ENCODE peak calls at places on chromosomes 12 and 14, in six cellular contexts. One of them, this sample, is unnamed.

GRCh38 chr12:121776190-121777098 is 17.0 kb downstream of the RHOF start:
- DNase-seq in NCI-H2081: peak
- DNase-seq in C1 segment of cervical spinal cord: peak
- DNase-seq in Right ventricle myocardium superior: peak
- DNase-seq in stimulated activated CD8-positive, alpha-beta memory T cell treated with anti-CD3 and anti-CD28 coated beads, Interleukin-15, amount 100 ng/mL, for 24 hours: peak
- DNase-seq in stimulated activated CD4-positive, alpha-beta T cell treated with anti-CD3 and anti-CD28 coated beads, Interleukin-15, amount 100 ng/mL, for 48 hours: peak
- DNase-seq in this sample: peak

GRCh38 chr14:100072783-100073346 is 7.6 kb downstream of the EVL start:
- DNase-seq in NCI-H2081: no peak
- DNase-seq in Right ventricle myocardium superior: no peak
- DNase-seq in stimulated activated CD4-positive, alpha-beta T cell treated with anti-CD3 and anti-CD28 coated beads, Interleukin-15, amount 100 ng/mL, for 48 hours: no peak
- DNase-seq in stimulated activated CD8-positive, alpha-beta memory T cell treated with anti-CD3 and anti-CD28 coated beads, Interleukin-15, amount 100 ng/mL, for 24 hours: no peak
- DNase-seq in C1 segment of cervical spinal cord: no peak
- DNase-seq in this sample: no peak

GRCh38 chr12:1922985-1923384 is 4.5 kb upstream of the CACNA2D4 start:
- DNase-seq in stimulated activated CD8-positive, alpha-beta memory T cell treated with anti-CD3 and anti-CD28 coated beads, Interleukin-15, amount 100 ng/mL, for 24 hours: no peak
- DNase-seq in C1 segment of cervical spinal cord: no peak
- DNase-seq in NCI-H2081: no peak
- DNase-seq in Right ventricle myocardium superior: no peak
- DNase-seq in stimulated activated CD4-positive, alpha-beta T cell treated with anti-CD3 and anti-CD28 coated beads, Interleukin-15, amount 100 ng/mL, for 48 hours: no peak
- DNase-seq in this sample: no peak

GRCh38 chr12:32516230-32516629 is 116.9 kb downstream of the FGD4 start:
- DNase-seq in stimulated activated CD4-positive, alpha-beta T cell treated with anti-CD3 and anti-CD28 coated beads, Interleukin-15, amount 100 ng/mL, for 48 hours: no peak
- DNase-seq in stimulated activated CD8-positive, alpha-beta memory T cell treated with anti-CD3 and anti-CD28 coated beads, Interleukin-15, amount 100 ng/mL, for 24 hours: no peak
- DNase-seq in Right ventricle myocardium superior: no peak
- DNase-seq in NCI-H2081: no peak
- DNase-seq in C1 segment of cervical spinal cord: no peak
- DNase-seq in this sample: no peak

GRCh38 chr14:45810152-45810872 is 557.3 kb upstream of the MIS18BP1 start:
- DNase-seq in Right ventricle myocardium superior: no peak
- DNase-seq in stimulated activated CD4-positive, alpha-beta T cell treated with anti-CD3 and anti-CD28 coated beads, Interleukin-15, amount 100 ng/mL, for 48 hours: no peak
- DNase-seq in stimulated activated CD8-positive, alpha-beta memory T cell treated with anti-CD3 and anti-CD28 coated beads, Interleukin-15, amount 100 ng/mL, for 24 hours: no peak
- DNase-seq in C1 segment of cervical spinal cord: no peak
- DNase-seq in NCI-H2081: peak
- DNase-seq in this sample: no peak

GRCh38 chr12:45833401-45833800 is 103.9 kb downstream of the ARID2 start:
- DNase-seq in stimulated activated CD4-positive, alpha-beta T cell treated with anti-CD3 and anti-CD28 coated beads, Interleukin-15, amount 100 ng/mL, for 48 hours: no peak
- DNase-seq in C1 segment of cervical spinal cord: no peak
- DNase-seq in Right ventricle myocardium superior: no peak
- DNase-seq in NCI-H2081: no peak
- DNase-seq in stimulated activated CD8-positive, alpha-beta memory T cell treated with anti-CD3 and anti-CD28 coated beads, Interleukin-15, amount 100 ng/mL, for 24 hours: no peak
- DNase-seq in this sample: no peak

GRCh38 chr12:93662961-93663728 is 14.0 kb upstream of the CRADD start:
- DNase-seq in Right ventricle myocardium superior: peak
- DNase-seq in stimulated activated CD4-positive, alpha-beta T cell treated with anti-CD3 and anti-CD28 coated beads, Interleukin-15, amount 100 ng/mL, for 48 hours: no peak
- DNase-seq in stimulated activated CD8-positive, alpha-beta memory T cell treated with anti-CD3 and anti-CD28 coated beads, Interleukin-15, amount 100 ng/mL, for 24 hours: no peak
- DNase-seq in C1 segment of cervical spinal cord: no peak
- DNase-seq in NCI-H2081: peak
- DNase-seq in this sample: no peak

GRCh38 chr14:89307409-89307808 is 109.6 kb downstream of the FOXN3 start:
- DNase-seq in stimulated activated CD8-positive, alpha-beta memory T cell treated with anti-CD3 and anti-CD28 coated beads, Interleukin-15, amount 100 ng/mL, for 24 hours: no peak
- DNase-seq in Right ventricle myocardium superior: no peak
- DNase-seq in C1 segment of cervical spinal cord: no peak
- DNase-seq in stimulated activated CD4-positive, alpha-beta T cell treated with anti-CD3 and anti-CD28 coated beads, Interleukin-15, amount 100 ng/mL, for 48 hours: no peak
- DNase-seq in NCI-H2081: no peak
- DNase-seq in this sample: no peak

GRCh38 chr12:108807996-108808725 is 49.2 kb downstream of the SSH1 start:
- DNase-seq in stimulated activated CD4-positive, alpha-beta T cell treated with anti-CD3 and anti-CD28 coated beads, Interleukin-15, amount 100 ng/mL, for 48 hours: no peak
- DNase-seq in C1 segment of cervical spinal cord: no peak
- DNase-seq in Right ventricle myocardium superior: peak
- DNase-seq in stimulated activated CD8-positive, alpha-beta memory T cell treated with anti-CD3 and anti-CD28 coated beads, Interleukin-15, amount 100 ng/mL, for 24 hours: no peak
- DNase-seq in NCI-H2081: no peak
- DNase-seq in this sample: no peak

This sample was measured in mesothelial cell of epicardium.